ENCODE peak calls at places on chromosomes 16 and 17, in nine cellular contexts. One of them, this sample, is unnamed.
A peak's percentile ranks its signal among the peaks of the same experiment; 100 is the strongest.

GRCh38 chr16:87846705-87847466 is 22.4 kb downstream of the SLC7A5 start:
- DNase-seq in GM13976: no peak
- DNase-seq in fibroblast of lung: no peak
- DNase-seq in EL: no peak
- DNase-seq in stimulated activated CD8-positive, alpha-beta memory T cell treated with anti-CD3 and anti-CD28 coated beads, Interleukin-7, amount 100 ng/mL, for 1 hour: no peak
- DNase-seq in colonic mucosa: no peak
- DNase-seq in activated naive CD4-positive, alpha-beta T cell: no peak
- DNase-seq in hepatocyte: no peak
- DNase-seq in stimulated activated CD4-positive, alpha-beta T cell treated with anti-CD3 and anti-CD28 coated beads, Interleukin-4, amount 100 ng/mL, for 48 hours: no peak
- DNase-seq in this sample: no peak

GRCh38 chr16:9836118-9836736 is 346.0 kb downstream of the GRIN2A start:
- DNase-seq in hepatocyte: peak; percentile 62
- DNase-seq in fibroblast of lung: peak; percentile 33
- DNase-seq in stimulated activated CD4-positive, alpha-beta T cell treated with anti-CD3 and anti-CD28 coated beads, Interleukin-4, amount 100 ng/mL, for 48 hours: no peak
- DNase-seq in GM13976: peak; percentile 10
- DNase-seq in EL: peak; percentile 36
- DNase-seq in activated naive CD4-positive, alpha-beta T cell: no peak
- DNase-seq in stimulated activated CD8-positive, alpha-beta memory T cell treated with anti-CD3 and anti-CD28 coated beads, Interleukin-7, amount 100 ng/mL, for 1 hour: no peak
- DNase-seq in colonic mucosa: no peak
- DNase-seq in this sample: peak; percentile 13

GRCh38 chr17:73786286-73786743 is 142.1 kb upstream of the SDK2 start:
- DNase-seq in fibroblast of lung: no peak
- DNase-seq in stimulated activated CD8-positive, alpha-beta memory T cell treated with anti-CD3 and anti-CD28 coated beads, Interleukin-7, amount 100 ng/mL, for 1 hour: no peak
- DNase-seq in activated naive CD4-positive, alpha-beta T cell: no peak
- DNase-seq in stimulated activated CD4-positive, alpha-beta T cell treated with anti-CD3 and anti-CD28 coated beads, Interleukin-4, amount 100 ng/mL, for 48 hours: no peak
- DNase-seq in colonic mucosa: peak; percentile 88
- DNase-seq in GM13976: no peak
- DNase-seq in hepatocyte: peak; percentile 67
- DNase-seq in EL: no peak
- DNase-seq in this sample: no peak

GRCh38 chr17:4598776-4599504 is 14.6 kb downstream of the SMTNL2 start:
- DNase-seq in colonic mucosa: peak; percentile 38
- DNase-seq in GM13976: no peak
- DNase-seq in EL: no peak
- DNase-seq in activated naive CD4-positive, alpha-beta T cell: no peak
- DNase-seq in stimulated activated CD8-positive, alpha-beta memory T cell treated with anti-CD3 and anti-CD28 coated beads, Interleukin-7, amount 100 ng/mL, for 1 hour: no peak
- DNase-seq in hepatocyte: peak; percentile 74
- DNase-seq in stimulated activated CD4-positive, alpha-beta T cell treated with anti-CD3 and anti-CD28 coated beads, Interleukin-4, amount 100 ng/mL, for 48 hours: no peak
- DNase-seq in fibroblast of lung: no peak
- DNase-seq in this sample: no peak

GRCh38 chr16:1272453-1273198 is 16.8 kb downstream of the TPSD1 start:
- DNase-seq in EL: no peak
- DNase-seq in stimulated activated CD4-positive, alpha-beta T cell treated with anti-CD3 and anti-CD28 coated beads, Interleukin-4, amount 100 ng/mL, for 48 hours: no peak
- DNase-seq in hepatocyte: no peak
- DNase-seq in GM13976: no peak
- DNase-seq in stimulated activated CD8-positive, alpha-beta memory T cell treated with anti-CD3 and anti-CD28 coated beads, Interleukin-7, amount 100 ng/mL, for 1 hour: no peak
- DNase-seq in activated naive CD4-positive, alpha-beta T cell: no peak
- DNase-seq in fibroblast of lung: no peak
- DNase-seq in colonic mucosa: no peak
- DNase-seq in this sample: no peak

GRCh38 chr17:808003-808294 is 25.8 kb downstream of the MRM3 start:
- DNase-seq in EL: no peak
- DNase-seq in GM13976: no peak
- DNase-seq in hepatocyte: no peak
- DNase-seq in fibroblast of lung: no peak
- DNase-seq in colonic mucosa: no peak
- DNase-seq in stimulated activated CD8-positive, alpha-beta memory T cell treated with anti-CD3 and anti-CD28 coated beads, Interleukin-7, amount 100 ng/mL, for 1 hour: no peak
- DNase-seq in stimulated activated CD4-positive, alpha-beta T cell treated with anti-CD3 and anti-CD28 coated beads, Interleukin-4, amount 100 ng/mL, for 48 hours: no peak
- DNase-seq in activated naive CD4-positive, alpha-beta T cell: no peak
- DNase-seq in this sample: no peak

GRCh38 chr17:51869387-51869786 is 289.1 kb downstream of the CA10 start:
- DNase-seq in activated naive CD4-positive, alpha-beta T cell: no peak
- DNase-seq in GM13976: peak; percentile 6
- DNase-seq in colonic mucosa: peak; percentile 31
- DNase-seq in stimulated activated CD4-positive, alpha-beta T cell treated with anti-CD3 and anti-CD28 coated beads, Interleukin-4, amount 100 ng/mL, for 48 hours: no peak
- DNase-seq in EL: peak; percentile 4
- DNase-seq in hepatocyte: peak; percentile 64
- DNase-seq in fibroblast of lung: peak; percentile 1
- DNase-seq in stimulated activated CD8-positive, alpha-beta memory T cell treated with anti-CD3 and anti-CD28 coated beads, Interleukin-7, amount 100 ng/mL, for 1 hour: no peak
- DNase-seq in this sample: peak; percentile 58

GRCh38 chr17:17356149-17356930 is 53.2 kb downstream of the NT5M start:
- DNase-seq in hepatocyte: peak; percentile 92
- DNase-seq in activated naive CD4-positive, alpha-beta T cell: peak; percentile 36
- DNase-seq in colonic mucosa: peak; percentile 76
- DNase-seq in fibroblast of lung: peak; percentile 73
- DNase-seq in stimulated activated CD8-positive, alpha-beta memory T cell treated with anti-CD3 and anti-CD28 coated beads, Interleukin-7, amount 100 ng/mL, for 1 hour: peak; percentile 43
- DNase-seq in stimulated activated CD4-positive, alpha-beta T cell treated with anti-CD3 and anti-CD28 coated beads, Interleukin-4, amount 100 ng/mL, for 48 hours: peak; percentile 56
- DNase-seq in GM13976: peak; percentile 88
- DNase-seq in EL: peak; percentile 84
- DNase-seq in this sample: peak; percentile 83

GRCh38 chr16:25063102-25063501 is 47.9 kb upstream of the ARHGAP17 start:
- DNase-seq in EL: no peak
- DNase-seq in stimulated activated CD4-positive, alpha-beta T cell treated with anti-CD3 and anti-CD28 coated beads, Interleukin-4, amount 100 ng/mL, for 48 hours: no peak
- DNase-seq in colonic mucosa: no peak
- DNase-seq in stimulated activated CD8-positive, alpha-beta memory T cell treated with anti-CD3 and anti-CD28 coated beads, Interleukin-7, amount 100 ng/mL, for 1 hour: no peak
- DNase-seq in GM13976: peak; percentile 63
- DNase-seq in fibroblast of lung: no peak
- DNase-seq in activated naive CD4-positive, alpha-beta T cell: no peak
- DNase-seq in hepatocyte: no peak
- DNase-seq in this sample: no peak

GRCh38 chr16:56506941-56507340 is 12.9 kb downstream of the BBS2 start:
- DNase-seq in stimulated activated CD8-positive, alpha-beta memory T cell treated with anti-CD3 and anti-CD28 coated beads, Interleukin-7, amount 100 ng/mL, for 1 hour: no peak
- DNase-seq in fibroblast of lung: peak; percentile 89
- DNase-seq in stimulated activated CD4-positive, alpha-beta T cell treated with anti-CD3 and anti-CD28 coated beads, Interleukin-4, amount 100 ng/mL, for 48 hours: no peak
- DNase-seq in colonic mucosa: no peak
- DNase-seq in EL: peak; percentile 59
- DNase-seq in activated naive CD4-positive, alpha-beta T cell: no peak
- DNase-seq in hepatocyte: no peak
- DNase-seq in GM13976: no peak
- DNase-seq in this sample: no peak

GRCh38 chr17:78179372-78179771 is 7.5 kb downstream of the TK1 start:
- DNase-seq in activated naive CD4-positive, alpha-beta T cell: no peak
- DNase-seq in GM13976: no peak
- DNase-seq in fibroblast of lung: peak; percentile 68
- DNase-seq in EL: peak; percentile 75
- DNase-seq in stimulated activated CD4-positive, alpha-beta T cell treated with anti-CD3 and anti-CD28 coated beads, Interleukin-4, amount 100 ng/mL, for 48 hours: no peak
- DNase-seq in stimulated activated CD8-positive, alpha-beta memory T cell treated with anti-CD3 and anti-CD28 coated beads, Interleukin-7, amount 100 ng/mL, for 1 hour: no peak
- DNase-seq in hepatocyte: no peak
- DNase-seq in colonic mucosa: no peak
- DNase-seq in this sample: no peak

GRCh38 chr16:66240996-66241395 is 125.5 kb upstream of the CDH5 start:
- DNase-seq in hepatocyte: no peak
- DNase-seq in colonic mucosa: no peak
- DNase-seq in activated naive CD4-positive, alpha-beta T cell: no peak
- DNase-seq in fibroblast of lung: peak; percentile 76
- DNase-seq in GM13976: no peak
- DNase-seq in EL: no peak
- DNase-seq in stimulated activated CD4-positive, alpha-beta T cell treated with anti-CD3 and anti-CD28 coated beads, Interleukin-4, amount 100 ng/mL, for 48 hours: no peak
- DNase-seq in stimulated activated CD8-positive, alpha-beta memory T cell treated with anti-CD3 and anti-CD28 coated beads, Interleukin-7, amount 100 ng/mL, for 1 hour: no peak
- DNase-seq in this sample: no peak

GRCh38 chr17:6534846-6535514 is 21.4 kb downstream of the PITPNM3 start:
- DNase-seq in EL: no peak
- DNase-seq in hepatocyte: no peak
- DNase-seq in colonic mucosa: no peak
- DNase-seq in GM13976: no peak
- DNase-seq in stimulated activated CD4-positive, alpha-beta T cell treated with anti-CD3 and anti-CD28 coated beads, Interleukin-4, amount 100 ng/mL, for 48 hours: no peak
- DNase-seq in stimulated activated CD8-positive, alpha-beta memory T cell treated with anti-CD3 and anti-CD28 coated beads, Interleukin-7, amount 100 ng/mL, for 1 hour: no peak
- DNase-seq in fibroblast of lung: no peak
- DNase-seq in activated naive CD4-positive, alpha-beta T cell: no peak
- DNase-seq in this sample: no peak

GRCh38 chr16:69187387-69187890 is 475 bp downstream of the SNTB2 start:
- DNase-seq in GM13976: peak; percentile 68
- DNase-seq in hepatocyte: peak; percentile 76
- DNase-seq in EL: peak; percentile 43
- DNase-seq in stimulated activated CD4-positive, alpha-beta T cell treated with anti-CD3 and anti-CD28 coated beads, Interleukin-4, amount 100 ng/mL, for 48 hours: peak; percentile 49
- DNase-seq in colonic mucosa: peak; percentile 56
- DNase-seq in fibroblast of lung: peak; percentile 38
- DNase-seq in activated naive CD4-positive, alpha-beta T cell: no peak
- DNase-seq in stimulated activated CD8-positive, alpha-beta memory T cell treated with anti-CD3 and anti-CD28 coated beads, Interleukin-7, amount 100 ng/mL, for 1 hour: no peak
- DNase-seq in this sample: peak; percentile 44

GRCh38 chr17:44221072-44221861 is 1.8 kb upstream of the UBTF start:
- DNase-seq in colonic mucosa: peak; percentile 78
- DNase-seq in fibroblast of lung: peak; percentile 86
- DNase-seq in stimulated activated CD4-positive, alpha-beta T cell treated with anti-CD3 and anti-CD28 coated beads, Interleukin-4, amount 100 ng/mL, for 48 hours: peak; percentile 63
- DNase-seq in hepatocyte: peak; percentile 88
- DNase-seq in activated naive CD4-positive, alpha-beta T cell: peak; percentile 33
- DNase-seq in EL: peak; percentile 84
- DNase-seq in GM13976: peak; percentile 84
- DNase-seq in stimulated activated CD8-positive, alpha-beta memory T cell treated with anti-CD3 and anti-CD28 coated beads, Interleukin-7, amount 100 ng/mL, for 1 hour: peak; percentile 32
- DNase-seq in this sample: peak; percentile 84

GRCh38 chr16:27841061-27841801 is 222.3 kb downstream of the GSG1L start:
- DNase-seq in stimulated activated CD4-positive, alpha-beta T cell treated with anti-CD3 and anti-CD28 coated beads, Interleukin-4, amount 100 ng/mL, for 48 hours: no peak
- DNase-seq in EL: no peak
- DNase-seq in activated naive CD4-positive, alpha-beta T cell: no peak
- DNase-seq in colonic mucosa: no peak
- DNase-seq in hepatocyte: no peak
- DNase-seq in fibroblast of lung: no peak
- DNase-seq in GM13976: no peak
- DNase-seq in stimulated activated CD8-positive, alpha-beta memory T cell treated with anti-CD3 and anti-CD28 coated beads, Interleukin-7, amount 100 ng/mL, for 1 hour: no peak
- DNase-seq in this sample: no peak

GRCh38 chr17:78252701-78253635 is 21.5 kb downstream of the TMEM235 start:
- DNase-seq in colonic mucosa: peak; percentile 25
- DNase-seq in EL: no peak
- DNase-seq in activated naive CD4-positive, alpha-beta T cell: no peak
- DNase-seq in stimulated activated CD8-positive, alpha-beta memory T cell treated with anti-CD3 and anti-CD28 coated beads, Interleukin-7, amount 100 ng/mL, for 1 hour: no peak
- DNase-seq in fibroblast of lung: no peak
- DNase-seq in stimulated activated CD4-positive, alpha-beta T cell treated with anti-CD3 and anti-CD28 coated beads, Interleukin-4, amount 100 ng/mL, for 48 hours: no peak
- DNase-seq in GM13976: no peak
- DNase-seq in hepatocyte: no peak
- DNase-seq in this sample: no peak

GRCh38 chr17:13704333-13704732 is 102.6 kb upstream of the HS3ST3A1 start:
- DNase-seq in colonic mucosa: no peak
- DNase-seq in fibroblast of lung: peak; percentile 87
- DNase-seq in activated naive CD4-positive, alpha-beta T cell: no peak
- DNase-seq in stimulated activated CD8-positive, alpha-beta memory T cell treated with anti-CD3 and anti-CD28 coated beads, Interleukin-7, amount 100 ng/mL, for 1 hour: no peak
- DNase-seq in GM13976: no peak
- DNase-seq in stimulated activated CD4-positive, alpha-beta T cell treated with anti-CD3 and anti-CD28 coated beads, Interleukin-4, amount 100 ng/mL, for 48 hours: no peak
- DNase-seq in hepatocyte: no peak
- DNase-seq in EL: peak; percentile 73
- DNase-seq in this sample: peak; percentile 73

This sample was measured in OCI-M1.